ENCODE peak calls at places on chromosomes 12 and 14, in seven cellular contexts. V, W, U, Q, F, M and R are unnamed samples. For H3K27me3, the result is how much of the 10 kb centered on the place peaks cover.

GRCh38 chr12:111182391-111182790 is 186.5 kb downstream of the PHETA1 start:
- DNase-seq in V (no peak), W (no peak), U (no peak), Q (no peak), F (no peak), M (no peak), R (no peak)

GRCh38 chr12:74889563-74890236 is 319.9 kb downstream of the KCNC2 start:
- DNase-seq in V (peak), W (no peak), U (no peak), Q (peak), F (no peak), M (no peak), R (no peak)

GRCh38 chr12:39372929-39373328 is 70.0 kb downstream of the KIF21A start:
- DNase-seq in V (no peak), W (no peak), U (no peak), Q (peak), F (no peak), M (no peak), R (no peak)

GRCh38 chr12:110079477-110080400 is 31.4 kb upstream of the C12orf76 start:
- DNase-seq in V (no peak), W (no peak), U (peak), Q (peak), F (no peak), M (no peak), R (peak)

GRCh38 chr12:49340095-49340870 is 3.3 kb upstream of the C1QL4 start:
- DNase-seq in V (no peak), W (no peak), U (no peak), Q (no peak), F (no peak), M (peak), R (no peak)

GRCh38 chr14:20438664-20439063 is 2.7 kb upstream of the KLHL33 start:
- DNase-seq in V (no peak), W (no peak), U (no peak), Q (no peak), F (no peak), M (no peak), R (no peak)

GRCh38 chr12:94100254-94100653 is 48.1 kb upstream of the PLXNC1 start:
- DNase-seq in V (no peak), W (no peak), U (no peak), Q (peak), F (peak), M (no peak), R (no peak)

GRCh38 chr12:28583771-28584261 is 393.6 kb downstream of the CCDC91 start:
- DNase-seq in V (no peak), W (no peak), U (no peak), Q (peak), F (no peak), M (no peak), R (no peak)

GRCh38 chr12:84069699-84070098 is 842.9 kb downstream of the SLC6A15 start:
- DNase-seq in V (no peak), W (no peak), U (no peak), Q (no peak), F (no peak), M (no peak), R (no peak)

GRCh38 chr14:50013198-50013918 is 103.0 kb downstream of the VCPKMT start:
- DNase-seq in V (no peak), W (no peak), U (no peak), Q (peak), F (no peak), M (no peak), R (no peak)

GRCh38 chr12:119615518-119616475 is 22.2 kb downstream of the TMEM233 start:
- DNase-seq in V (no peak), W (no peak), U (no peak), Q (no peak), F (no peak), M (no peak), R (no peak)

GRCh38 chr12:114245555-114245954 is 160.4 kb downstream of the TBX5 start:
- DNase-seq in V (no peak), W (no peak), U (no peak), Q (no peak), F (no peak), M (no peak), R (no peak)

GRCh38 chr14:28759658-28760313 is 6.8 kb upstream of the FOXG1 start:
- DNase-seq in V (no peak), W (no peak), U (no peak), Q (no peak), F (no peak), M (no peak), R (no peak)

GRCh38 chr14:21989090-21989489 is 315.5 kb upstream of the OR4E1 start:
- DNase-seq in V (no peak), W (no peak), U (no peak), Q (no peak), F (no peak), M (no peak), R (no peak)

GRCh38 chr14:99572173-99572999 is 31.6 kb downstream of the CCDC85C start:
- DNase-seq in V (no peak), W (no peak), U (no peak), Q (no peak), F (no peak), M (no peak), R (no peak)

GRCh38 chr14:57392830-57393229 is 2.4 kb downstream of the NAA30 start:
- DNase-seq in V (no peak), W (no peak), U (no peak), Q (no peak), F (no peak), M (no peak), R (no peak)
- H3K4me3 ChIP-seq in V (peak), W (no peak), U (peak), Q (peak), F (no peak), M (peak), R (peak)

GRCh38 chr12:132586929-132587328 is 23.5 kb downstream of the LRCOL1 start:
- DNase-seq in V (no peak), W (no peak), U (no peak), Q (no peak), F (no peak), M (no peak), R (no peak)
- H3K27me3 ChIP-seq in V (under half), W (under half), U (under half), Q (under half), F (under half), M (under half), R (under half)

GRCh38 chr12:57833672-57834071 is 12.9 kb downstream of the CTDSP2 start:
- DNase-seq in V (no peak), W (no peak), U (no peak), Q (no peak), F (no peak), M (no peak), R (no peak)
- H3K4me3 ChIP-seq in V (no peak), W (no peak), U (no peak), Q (no peak), F (no peak), M (no peak), R (no peak)

GRCh38 chr12:124057691-124058090 is 84.7 kb downstream of the ZNF664 start:
- DNase-seq in V (no peak), W (no peak), U (no peak), Q (no peak), F (no peak), M (no peak), R (no peak)
- H3K27me3 ChIP-seq in V (under half), W (under half), U (under half), Q (under half), F (under half), M (under half), R (under half)

GRCh38 chr12:90166012-90166411 is 457.4 kb upstream of the ATP2B1 start:
- DNase-seq in V (no peak), W (no peak), U (no peak), Q (no peak), F (no peak), M (no peak), R (no peak)

GRCh38 chr12:90163975-90164374 is 455.3 kb upstream of the ATP2B1 start:
- DNase-seq in V (no peak), W (no peak), U (no peak), Q (no peak), F (no peak), M (no peak), R (no peak)

GRCh38 chr12:90170740-90171139 is 462.1 kb upstream of the ATP2B1 start:
- DNase-seq in V (no peak), W (no peak), U (no peak), Q (no peak), F (no peak), M (no peak), R (no peak)

GRCh38 chr12:90167501-90167900 is 458.9 kb upstream of the ATP2B1 start:
- DNase-seq in V (no peak), W (no peak), U (no peak), Q (peak), F (no peak), M (no peak), R (no peak)

DNA sequence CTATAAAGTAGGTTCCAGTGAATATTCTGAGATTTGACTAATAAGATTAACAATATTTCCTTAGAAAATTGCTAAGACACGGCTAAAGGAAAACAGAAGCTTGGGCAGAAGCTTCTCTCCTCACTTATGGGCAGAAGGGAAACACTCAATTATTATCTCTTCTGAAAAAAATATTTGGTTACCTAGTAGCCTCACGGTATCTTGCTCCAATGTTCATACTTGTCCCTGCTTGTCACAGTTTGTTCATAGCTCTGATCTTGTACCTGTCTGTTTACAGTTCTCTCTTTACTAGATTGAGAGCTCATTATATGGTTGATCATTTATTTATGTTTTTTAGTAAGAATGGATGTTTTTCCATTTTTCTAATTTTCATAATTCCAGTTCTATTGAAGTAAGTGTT is 458.0 kb upstream of the ATP2B1 start:
- DNase-seq in V (no peak), W (no peak), U (no peak), Q (peak), F (no peak), M (no peak), R (no peak)
- H3K4me3 ChIP-seq in V (no peak), W (no peak), U (no peak), Q (no peak), F (no peak), M (no peak), R (no peak)

DNA sequence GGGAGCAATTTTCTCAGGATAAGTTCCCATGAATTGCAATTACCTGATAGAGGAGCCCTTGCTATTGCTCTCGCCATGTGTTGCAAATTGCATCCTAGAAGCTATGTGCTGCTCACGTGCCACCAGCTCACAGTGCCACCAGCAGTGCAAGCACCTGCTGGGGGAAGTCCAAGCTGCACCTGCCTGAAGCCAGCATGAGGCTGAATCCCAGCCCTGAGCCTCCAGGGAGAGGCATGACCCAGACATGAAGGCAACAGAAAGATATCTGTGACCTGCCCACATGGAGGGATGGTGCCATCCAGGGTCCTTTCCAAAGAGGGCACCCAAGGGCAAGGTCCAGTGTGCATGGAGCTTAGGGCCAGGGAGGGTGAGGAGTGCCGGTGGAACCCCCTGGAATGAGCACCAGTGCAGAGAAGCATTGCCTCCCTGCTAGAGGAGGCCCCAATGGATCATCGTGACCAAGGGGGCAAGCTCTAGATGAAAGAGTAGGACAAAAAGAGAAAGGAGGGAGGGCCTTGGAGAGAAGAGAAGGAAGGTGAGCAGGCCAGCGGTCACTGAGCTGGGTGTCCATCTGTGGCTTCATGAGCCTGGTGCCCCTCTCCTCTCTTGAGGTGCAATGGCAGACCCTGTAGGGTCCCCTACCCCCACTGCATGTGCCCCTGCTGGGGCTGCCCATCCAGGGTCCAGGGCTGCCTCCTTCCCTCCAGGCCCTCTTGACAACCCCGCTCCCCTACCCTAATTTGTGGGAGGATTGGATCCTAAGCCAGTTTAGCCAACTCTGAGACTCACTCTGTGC is 207.1 kb downstream of the KIF26A start:
- DNase-seq in V (no peak), W (peak), U (no peak), Q (no peak), F (no peak), M (peak), R (peak)
- H3K27me3 ChIP-seq in V (under half), W (under half), U (under half), Q (under half), F (under half), M (half or more), R (under half)

GRCh38 chr12:6947615-6948014 is 3.5 kb upstream of the PTPN6 start:
- DNase-seq in V (no peak), W (no peak), U (peak), Q (no peak), F (no peak), M (no peak), R (no peak)
- H3K4me3 ChIP-seq in V (no peak), W (no peak), U (no peak), Q (no peak), F (no peak), M (no peak), R (no peak)

DNA sequence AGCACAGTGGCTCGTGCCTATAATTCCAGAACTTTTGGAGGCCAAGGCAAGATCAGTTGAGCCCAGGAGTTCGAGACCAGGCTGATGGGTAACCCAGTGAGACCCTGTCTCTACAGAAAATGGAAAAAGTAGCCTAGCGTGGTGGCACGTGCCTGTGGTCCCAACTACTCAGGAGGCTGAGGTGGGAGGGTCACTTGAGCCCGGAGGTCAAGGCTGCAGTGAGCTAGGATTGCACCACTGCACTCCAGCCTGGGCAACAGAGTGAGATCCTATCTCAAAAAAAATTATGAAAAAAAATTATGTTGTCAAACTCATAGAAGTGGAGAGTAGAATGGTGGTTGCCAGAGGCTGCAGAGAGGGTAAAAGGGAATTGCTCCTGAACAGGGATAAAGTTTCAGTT is 3.6 kb upstream of the LRCOL1 start:
- DNase-seq in V (no peak), W (no peak), U (no peak), Q (no peak), F (no peak), M (no peak), R (no peak)
- H3K27me3 ChIP-seq in V (under half), W (under half), U (half or more), Q (under half), F (under half), M (half or more), R (under half)